ENCODE peak calls at places on chromosomes 5 and 9, in five cellular contexts. D is stimulated activated naive CD8-positive, alpha-beta T cell treated with anti-CD3 and anti-CD28 coated beads, Interleukin-15, Interleukin-2, amounts not matched to agents 100 U/mL and 50 U/mL, for 24 hours; Y is NCI-H1092 treated with DMSO at 0.1 percent for 48 hours; S is anterior cingulate cortex; J is mesothelial cell of epicardium. M is an unnamed sample.

GRCh38 chr5:9720361-9720760 is 90.2 kb upstream of the TAS2R1 start:
- DNase-seq in J (no peak), D (no peak), S (no peak), Y (no peak), M (no peak)

GRCh38 chr9:99264070-99264469 is 42.0 kb downstream of the SEC61B start:
- DNase-seq in S (no peak), D (peak), Y (no peak), J (no peak), M (no peak)

GRCh38 chr5:74075496-74075895 is 449.5 kb downstream of the ARHGEF28 start:
- DNase-seq in D (no peak), J (no peak), S (no peak), Y (no peak), M (no peak)

GRCh38 chr9:90775657-90776056 is 26.0 kb upstream of the SYK start:
- DNase-seq in Y (no peak), D (no peak), J (no peak), S (no peak), M (no peak)

GRCh38 chr5:92017786-92018185 is 634.7 kb upstream of the ARRDC3 start:
- DNase-seq in J (no peak), S (no peak), D (no peak), Y (no peak), M (no peak)

GRCh38 chr5:110048508-110048907 is 358.8 kb downstream of the MAN2A1 start:
- DNase-seq in S (no peak), D (no peak), Y (no peak), J (no peak), M (no peak)

GRCh38 chr5:128695791-128696520 is 157.9 kb upstream of the FBN2 start:
- DNase-seq in S (no peak), D (no peak), J (no peak), Y (no peak), M (no peak)

GRCh38 chr5:109324941-109325340 is 84.8 kb downstream of the PJA2 start:
- DNase-seq in Y (no peak), J (no peak), S (no peak), D (no peak), M (no peak)

GRCh38 chr9:80842976-80843506 is 846.3 kb downstream of the TLE1 start:
- DNase-seq in S (no peak), J (no peak), Y (no peak), D (no peak), M (no peak)

GRCh38 chr5:177524539-177524900 is 7.8 kb upstream of the DDX41 start:
- DNase-seq in S (no peak), Y (no peak), D (no peak), J (no peak), M (no peak)

GRCh38 chr9:34650816-34651215 is 1.2 kb upstream of the IL11RA start:
- DNase-seq in J (no peak), D (no peak), S (no peak), Y (no peak), M (peak)

GRCh38 chr9:33676746-33677505 is 118.4 kb upstream of the PRSS3 start:
- DNase-seq in D (peak), Y (peak), J (peak), S (peak), M (peak)

GRCh38 chr9:41229408-41230401 is 40.6 kb upstream of the ZNG1F start:
- DNase-seq in Y (no peak), J (no peak), D (no peak), S (no peak), M (peak)

GRCh38 chr5:83721878-83722779 is 1.5 kb upstream of the HAPLN1 start:
- DNase-seq in D (peak), S (peak), Y (no peak), J (peak), M (peak)

GRCh38 chr5:31086839-31087415 is 106.6 kb upstream of the CDH6 start:
- DNase-seq in D (no peak), Y (no peak), J (no peak), S (no peak), M (no peak)

GRCh38 chr5:77168187-77168883 is 42.1 kb upstream of the PDE8B start:
- DNase-seq in S (no peak), J (no peak), Y (peak), D (no peak), M (peak)

GRCh38 chr9:3343671-3344070 is 182.1 kb downstream of the RFX3 start:
- DNase-seq in Y (no peak), S (no peak), D (no peak), J (no peak), M (no peak)

GRCh38 chr5:61640631-61641030 is 308.6 kb downstream of the ZSWIM6 start:
- DNase-seq in S (no peak), Y (no peak), D (no peak), J (no peak), M (no peak)

GRCh38 chr9:21770877-21771560 is 31.4 kb upstream of the MTAP start:
- DNase-seq in D (no peak), J (no peak), S (no peak), Y (no peak), M (no peak)

GRCh38 chr5:69368458-69369368 is 607 bp downstream of the AK6 start:
- DNase-seq in S (no peak), Y (peak), D (peak), J (no peak), M (peak)

GRCh38 chr5:146388418-146388817 is 49.8 kb downstream of the POU4F3 start:
- DNase-seq in J (no peak), D (no peak), Y (no peak), S (no peak), M (no peak)